ENCODE peak calls at places on chromosomes 1 and 21, in six cellular contexts. Q is stimulated activated CD4-positive, alpha-beta T cell treated with anti-CD3 and anti-CD28 coated beads, TNF-alpha, amount 100 ng/mL, for 4 hours; F is sigmoid colon; U is DMS153; S is NCI-H2171; N is activated CD4-positive, alpha-beta T cell treated with anti-CD3 and anti-CD28 coated beads for 24 hours. T is an unnamed sample.

GRCh38 chr1:233707153-233707905 is 93.4 kb downstream of the KCNK1 start:
- DNase-seq in F (no peak), U (peak; percentile 4), Q (no peak), N (no peak), S (no peak), T (no peak)

GRCh38 chr1:15400627-15401026 is 9.1 kb upstream of the EFHD2 start:
- DNase-seq in U (peak; percentile 80), N (no peak), S (peak; percentile 27), Q (no peak), F (no peak), T (no peak)

GRCh38 chr1:151989131-151989868 is 4.4 kb downstream of the S100A10 start:
- DNase-seq in N (peak; percentile 31), U (no peak), S (no peak), F (peak; percentile 87), Q (no peak), T (no peak)

GRCh38 chr1:224175615-224176014 is 7.4 kb upstream of the DEGS1 start:
- DNase-seq in F (peak; percentile 74), S (no peak), U (peak; percentile 7), Q (no peak), N (no peak), T (no peak)

GRCh38 chr1:36207339-36207738 is 16.9 kb upstream of the THRAP3 start:
- DNase-seq in N (no peak), S (no peak), F (peak; percentile 72), Q (no peak), U (no peak), T (no peak)

GRCh38 chr1:37151789-37152188 is 117.5 kb upstream of the GRIK3 start:
- DNase-seq in Q (no peak), N (no peak), F (no peak), U (no peak), S (no peak), T (no peak)

GRCh38 chr1:180262628-180263488 is 32.8 kb downstream of the LHX4 start:
- DNase-seq in Q (no peak), F (no peak), S (no peak), U (no peak), N (no peak), T (no peak)

GRCh38 chr1:33428661-33429060 is 2.2 kb downstream of the PHC2 start:
- DNase-seq in S (no peak), U (no peak), Q (no peak), N (no peak), F (no peak), T (no peak)

GRCh38 chr21:40852563-40852962 is 5.6 kb upstream of the DSCAM start:
- DNase-seq in U (no peak), N (no peak), Q (no peak), S (no peak), F (no peak), T (no peak)

GRCh38 chr1:234400773-234401172 is 27.5 kb downstream of the COA6 start:
- DNase-seq in F (no peak), N (no peak), Q (no peak), S (no peak), U (no peak), T (no peak)

GRCh38 chr1:88878731-88879130 is 12.6 kb downstream of the GTF2B start:
- DNase-seq in Q (no peak), U (no peak), F (no peak), N (no peak), S (no peak), T (no peak)

GRCh38 chr1:175200626-175201025 is 8.1 kb upstream of the KIAA0040 start:
- DNase-seq in U (no peak), S (no peak), Q (no peak), N (no peak), F (peak; percentile 75), T (no peak)

GRCh38 chr1:234726359-234726836 is 116.4 kb upstream of the IRF2BP2 start:
- DNase-seq in Q (no peak), U (peak; percentile 37), F (peak; percentile 64), N (no peak), S (peak; percentile 86), T (no peak)

GRCh38 chr1:10936998-10937901 is 75.2 kb upstream of the TARDBP start:
- DNase-seq in N (no peak), U (peak; percentile 41), F (no peak), S (no peak), Q (no peak), T (no peak)

GRCh38 chr1:39646232-39647081 is 7.0 kb upstream of the HEYL start:
- DNase-seq in N (no peak), F (peak; percentile 92), Q (no peak), S (peak; percentile 27), U (no peak), T (no peak)

GRCh38 chr21:43775795-43776430 is at the start of gene CSTB:
- DNase-seq in F (peak; percentile 90), S (peak; percentile 76), N (peak; percentile 75), U (peak; percentile 53), Q (peak; percentile 69), T (peak; percentile 65)

GRCh38 chr1:156152628-156153027 is 757 bp upstream of the SEMA4A start:
- DNase-seq in N (no peak), F (no peak), S (no peak), U (no peak), Q (no peak), T (no peak)

GRCh38 chr1:31055953-31056352 is 9.6 kb downstream of the PUM1 start:
- DNase-seq in Q (no peak), U (no peak), N (no peak), S (no peak), F (no peak), T (no peak)

T was measured in GDM1.